ENCODE peak calls at places on chromosomes 4 and X, in four cellular contexts. G, A, R and I are unnamed samples.
A peak's percentile ranks its signal among the peaks of the same experiment; 100 is the strongest.

GRCh38 chr4:25881187-25881586 is 18.4 kb upstream of the SEL1L3 start:
- DNase-seq in G (no peak), R (no peak), A (no peak), I (no peak)

GRCh38 chr4:90951037-90951436 is 823.8 kb downstream of the CCSER1 start:
- DNase-seq in G (no peak), R (no peak), A (no peak), I (no peak)

GRCh38 chrX:39779952-39780783 is 317.6 kb downstream of the BCOR start:
- DNase-seq in A (no peak), G (no peak), R (no peak), I (no peak)

GRCh38 chr4:73479323-73479722 is 2.2 kb upstream of the AFM start:
- DNase-seq in R (no peak), G (no peak), A (no peak), I (no peak)

GRCh38 chr4:118265312-118266144 is 87.3 kb downstream of the PRSS12 start:
- DNase-seq in R (no peak), G (no peak), A (peak; percentile 30), I (no peak)

GRCh38 chr4:42234817-42235216 is 82.4 kb upstream of the BEND4 start:
- DNase-seq in A (no peak), R (no peak), G (no peak), I (no peak)

GRCh38 chr4:6782846-6783110 is 251 bp downstream of the KIAA0232 start:
- DNase-seq in A (no peak), R (no peak), G (no peak), I (no peak)

GRCh38 chr4:102430511-102430910 is 70.6 kb upstream of the NFKB1 start:
- DNase-seq in R (no peak), G (no peak), A (no peak), I (no peak)

GRCh38 chrX:139831017-139831416 is 101.8 kb downstream of the ATP11C start:
- DNase-seq in A (no peak), R (no peak), G (no peak), I (no peak)

GRCh38 chr4:6855692-6856297 is 53.8 kb upstream of the TBC1D14 start:
- DNase-seq in G (no peak), A (no peak), R (peak; percentile 70), I (no peak)